ENCODE peak calls at places on chromosomes 7 and 10, in seven cellular contexts. One of them, this sample, is unnamed.

GRCh38 chr10:130998642-130999041 is 312.9 kb downstream of the TCERG1L start:
- DNase-seq in tibial artery: no peak
- DNase-seq in small intestine: no peak
- DNase-seq in chondrocyte: no peak
- DNase-seq in lung: peak
- DNase-seq in frontal cortex: no peak
- DNase-seq in HTR-8/SVneo: no peak
- DNase-seq in this sample: no peak

GRCh38 chr10:74548676-74549075 is 277.7 kb upstream of the KAT6B start:
- DNase-seq in lung: no peak
- DNase-seq in chondrocyte: no peak
- DNase-seq in HTR-8/SVneo: no peak
- DNase-seq in frontal cortex: no peak
- DNase-seq in tibial artery: no peak
- DNase-seq in small intestine: peak
- DNase-seq in this sample: no peak

GRCh38 chr7:149606826-149607225 is 109.2 kb upstream of the ZNF746 start:
- DNase-seq in lung: no peak
- DNase-seq in tibial artery: no peak
- DNase-seq in small intestine: no peak
- DNase-seq in HTR-8/SVneo: no peak
- DNase-seq in frontal cortex: no peak
- DNase-seq in chondrocyte: no peak
- DNase-seq in this sample: no peak

GRCh38 chr7:112205348-112206237 is 606 bp downstream of the DOCK4 start:
- DNase-seq in frontal cortex: peak
- DNase-seq in chondrocyte: peak
- DNase-seq in lung: peak
- DNase-seq in small intestine: peak
- DNase-seq in tibial artery: peak
- DNase-seq in HTR-8/SVneo: no peak
- DNase-seq in this sample: peak

GRCh38 chr10:75401569-75402485 is at the start of gene ZNF503:
- DNase-seq in HTR-8/SVneo: peak
- DNase-seq in frontal cortex: peak
- DNase-seq in small intestine: peak
- DNase-seq in chondrocyte: peak
- DNase-seq in tibial artery: peak
- DNase-seq in lung: peak
- DNase-seq in this sample: peak

GRCh38 chr10:31876616-31877352 is 51.8 kb downstream of the ARHGAP12 start:
- DNase-seq in small intestine: no peak
- DNase-seq in chondrocyte: no peak
- DNase-seq in tibial artery: no peak
- DNase-seq in lung: no peak
- DNase-seq in frontal cortex: no peak
- DNase-seq in HTR-8/SVneo: no peak
- DNase-seq in this sample: no peak

GRCh38 chr7:106367664-106368063 is 82.9 kb upstream of the NAMPT start:
- DNase-seq in frontal cortex: no peak
- DNase-seq in lung: no peak
- DNase-seq in chondrocyte: no peak
- DNase-seq in small intestine: no peak
- DNase-seq in HTR-8/SVneo: no peak
- DNase-seq in tibial artery: no peak
- DNase-seq in this sample: no peak

GRCh38 chr10:49735161-49735560 is 27.0 kb downstream of the OGDHL start:
- DNase-seq in tibial artery: no peak
- DNase-seq in HTR-8/SVneo: no peak
- DNase-seq in small intestine: no peak
- DNase-seq in frontal cortex: no peak
- DNase-seq in lung: peak
- DNase-seq in chondrocyte: no peak
- DNase-seq in this sample: no peak

GRCh38 chr10:67923551-67923950 is 39.1 kb downstream of the SIRT1 start:
- DNase-seq in small intestine: no peak
- DNase-seq in frontal cortex: no peak
- DNase-seq in HTR-8/SVneo: no peak
- DNase-seq in chondrocyte: no peak
- DNase-seq in lung: no peak
- DNase-seq in tibial artery: no peak
- DNase-seq in this sample: no peak

GRCh38 chr10:76624470-76624869 is 1013.1 kb downstream of the KCNMA1 start:
- DNase-seq in tibial artery: no peak
- DNase-seq in frontal cortex: no peak
- DNase-seq in chondrocyte: no peak
- DNase-seq in small intestine: no peak
- DNase-seq in lung: no peak
- DNase-seq in HTR-8/SVneo: no peak
- DNase-seq in this sample: no peak

GRCh38 chr7:46059308-46060020 is 138.4 kb upstream of the IGFBP3 start:
- DNase-seq in small intestine: no peak
- DNase-seq in tibial artery: peak
- DNase-seq in HTR-8/SVneo: no peak
- DNase-seq in lung: no peak
- DNase-seq in frontal cortex: no peak
- DNase-seq in chondrocyte: no peak
- DNase-seq in this sample: no peak

GRCh38 chr10:131206136-131206995 is 105.2 kb downstream of the TCERG1L start:
- DNase-seq in frontal cortex: no peak
- DNase-seq in HTR-8/SVneo: no peak
- DNase-seq in lung: no peak
- DNase-seq in small intestine: no peak
- DNase-seq in chondrocyte: no peak
- DNase-seq in tibial artery: no peak
- DNase-seq in this sample: peak

GRCh38 chr7:81515009-81515408 is 254.8 kb downstream of the HGF start:
- DNase-seq in lung: no peak
- DNase-seq in frontal cortex: no peak
- DNase-seq in small intestine: no peak
- DNase-seq in tibial artery: no peak
- DNase-seq in chondrocyte: no peak
- DNase-seq in HTR-8/SVneo: no peak
- DNase-seq in this sample: no peak

GRCh38 chr7:30932562-30932961 is 20.9 kb downstream of the AQP1 start:
- DNase-seq in lung: no peak
- DNase-seq in HTR-8/SVneo: no peak
- DNase-seq in frontal cortex: no peak
- DNase-seq in tibial artery: peak
- DNase-seq in chondrocyte: no peak
- DNase-seq in small intestine: no peak
- DNase-seq in this sample: no peak

GRCh38 chr7:36038063-36038721 is 114.9 kb upstream of the EEPD1 start:
- DNase-seq in chondrocyte: no peak
- DNase-seq in HTR-8/SVneo: no peak
- DNase-seq in tibial artery: no peak
- DNase-seq in small intestine: no peak
- DNase-seq in frontal cortex: no peak
- DNase-seq in lung: no peak
- DNase-seq in this sample: no peak

GRCh38 chr10:35567951-35568350 is 37.2 kb upstream of the GJD4 start:
- DNase-seq in lung: no peak
- DNase-seq in tibial artery: no peak
- DNase-seq in small intestine: no peak
- DNase-seq in HTR-8/SVneo: no peak
- DNase-seq in chondrocyte: no peak
- DNase-seq in frontal cortex: no peak
- DNase-seq in this sample: no peak

GRCh38 chr7:151094675-151095074 is 8.4 kb downstream of the AGAP3 start:
- DNase-seq in HTR-8/SVneo: no peak
- DNase-seq in lung: no peak
- DNase-seq in chondrocyte: no peak
- DNase-seq in tibial artery: no peak
- DNase-seq in small intestine: no peak
- DNase-seq in frontal cortex: no peak
- DNase-seq in this sample: no peak

GRCh38 chr7:138449580-138449979 is 10.5 kb upstream of the TRIM24 start:
- DNase-seq in lung: no peak
- DNase-seq in chondrocyte: no peak
- DNase-seq in tibial artery: no peak
- DNase-seq in frontal cortex: no peak
- DNase-seq in small intestine: no peak
- DNase-seq in HTR-8/SVneo: no peak
- DNase-seq in this sample: no peak

GRCh38 chr10:103111031-103111917 is 81.8 kb downstream of the NT5C2 start:
- DNase-seq in chondrocyte: no peak
- DNase-seq in HTR-8/SVneo: no peak
- DNase-seq in lung: no peak
- DNase-seq in frontal cortex: no peak
- DNase-seq in tibial artery: no peak
- DNase-seq in small intestine: no peak
- DNase-seq in this sample: no peak

GRCh38 chr10:9792181-9792580 is 1225.5 kb upstream of the CELF2 start:
- DNase-seq in chondrocyte: no peak
- DNase-seq in frontal cortex: no peak
- DNase-seq in HTR-8/SVneo: no peak
- DNase-seq in tibial artery: no peak
- DNase-seq in small intestine: no peak
- DNase-seq in lung: no peak
- DNase-seq in this sample: no peak

This sample was measured in ureter.